ENCODE peak calls at places on chromosomes 7 and 10, in eight cellular contexts. U is EL; L is activated CD4-positive, CD25-positive, alpha-beta regulatory T cell; J is heart right ventricle; Z is iPS-NIHi11; O is activated T-cell treated with anti-CD3 and anti-CD28 coated beads, Interleukin-2, amount 50 U/mL, for 48 hours; E is bronchial epithelial cell; B is GM19239. T is an unnamed sample.

GRCh38 chr7:3887071-3887691 is 586.1 kb downstream of the SDK1 start:
- DNase-seq in Z (no peak), U (no peak), B (no peak), J (no peak), E (peak; percentile 18), O (no peak), L (no peak), T (peak; percentile 36)

GRCh38 chr7:5414876-5415275 is 8.8 kb downstream of the TNRC18 start:
- DNase-seq in E (no peak), B (no peak), U (no peak), J (no peak), L (no peak), O (no peak), Z (peak; percentile 2), T (no peak)

GRCh38 chr10:16717617-16718395 is 99.4 kb downstream of the RSU1 start:
- DNase-seq in B (no peak), U (peak; percentile 20), J (no peak), E (no peak), L (no peak), Z (no peak), O (no peak), T (peak; percentile 90)

GRCh38 chr7:151062399-151063211 is 3.2 kb downstream of the SLC4A2 start:
- DNase-seq in J (no peak), B (no peak), O (no peak), U (peak; percentile 66), E (no peak), L (no peak), Z (peak; percentile 85), T (peak; percentile 86)

GRCh38 chr10:102504179-102504975 is 605 bp downstream of the SUFU start:
- DNase-seq in O (peak; percentile 61), E (peak; percentile 32), B (no peak), U (peak; percentile 31), Z (peak; percentile 62), J (peak; percentile 37), L (no peak), T (peak; percentile 53)

GRCh38 chr10:115001506-115002381 is 63.7 kb downstream of the TRUB1 start:
- DNase-seq in E (no peak), L (no peak), O (no peak), J (peak; percentile 6), U (no peak), B (no peak), Z (no peak), T (peak; percentile 16)

GRCh38 chr7:38169862-38170261 is 8.2 kb upstream of the STARD3NL start:
- DNase-seq in U (peak; percentile 69), J (no peak), E (peak; percentile 57), Z (no peak), O (no peak), L (no peak), B (no peak), T (peak; percentile 65)

GRCh38 chr7:75611557-75612178 is 119.5 kb downstream of the SPDYE5 start:
- DNase-seq in B (no peak), L (no peak), U (no peak), O (no peak), E (no peak), J (peak; percentile 86), Z (peak; percentile 81), T (no peak)

GRCh38 chr10:121974535-121975294 is at the start of gene NSMCE4A:
- DNase-seq in J (peak; percentile 81), L (peak; percentile 57), U (peak; percentile 76), O (peak; percentile 80), E (peak; percentile 43), B (peak; percentile 93), Z (peak; percentile 97), T (peak; percentile 78)

GRCh38 chr10:128047337-128047736 is 78.9 kb downstream of the MKI67 start:
- DNase-seq in J (peak; percentile 71), Z (peak; percentile 94), O (peak; percentile 85), B (peak; percentile 95), E (peak; percentile 91), U (no peak), L (peak; percentile 54), T (peak; percentile 41)

GRCh38 chr7:93551931-93552330 is 22.6 kb downstream of the CALCR start:
- DNase-seq in B (no peak), E (no peak), J (no peak), O (no peak), L (no peak), Z (no peak), U (no peak), T (no peak)

GRCh38 chr7:158274404-158274811 is 313.2 kb downstream of the PTPRN2 start:
- DNase-seq in J (no peak), E (no peak), B (no peak), U (no peak), Z (no peak), L (no peak), O (no peak), T (no peak)

GRCh38 chr10:69246581-69247312 is 26.6 kb downstream of the HKDC1 start:
- DNase-seq in O (no peak), U (no peak), Z (no peak), E (no peak), B (no peak), L (no peak), J (no peak), T (no peak)

GRCh38 chr10:131817866-131818509 is 82.8 kb upstream of the PPP2R2D start:
- DNase-seq in O (no peak), J (no peak), B (no peak), Z (no peak), E (no peak), L (no peak), U (no peak), T (no peak)

GRCh38 chr10:91712315-91712714 is 79.4 kb upstream of the PPP1R3C start:
- DNase-seq in U (no peak), E (no peak), Z (no peak), O (no peak), J (no peak), L (no peak), B (peak; percentile 9), T (no peak)

GRCh38 chr7:143965280-143965679 is 10.6 kb downstream of the OR2F1 start:
- DNase-seq in E (no peak), Z (no peak), L (no peak), O (no peak), B (no peak), J (no peak), U (no peak), T (peak; percentile 49)

GRCh38 chr10:79165068-79165467 is 96.3 kb downstream of the ZMIZ1 start:
- DNase-seq in B (no peak), L (no peak), Z (no peak), E (no peak), O (no peak), U (no peak), J (no peak), T (no peak)

GRCh38 chr10:113897693-113898618 is 43.5 kb downstream of the NHLRC2 start:
- DNase-seq in B (no peak), L (no peak), O (no peak), E (no peak), U (peak; percentile 23), Z (no peak), J (peak; percentile 24), T (peak; percentile 36)

GRCh38 chr10:71715026-71715425 is 4.6 kb downstream of the C10orf105 start:
- DNase-seq in Z (no peak), U (no peak), E (no peak), O (no peak), L (no peak), B (no peak), J (no peak), T (no peak)

GRCh38 chr7:21128418-21128817 is 299.5 kb upstream of the SP4 start:
- DNase-seq in L (no peak), J (no peak), E (peak; percentile 33), U (no peak), O (no peak), B (no peak), Z (peak; percentile 28), T (no peak)

GRCh38 chr10:60798031-60798430 is 19.8 kb downstream of the CDK1 start:
- DNase-seq in J (no peak), E (no peak), U (peak; percentile 35), O (no peak), Z (no peak), B (no peak), L (no peak), T (peak; percentile 73)

GRCh38 chr7:110522061-110522750 is 568.7 kb upstream of the LRRN3 start:
- DNase-seq in E (no peak), L (no peak), B (no peak), J (no peak), Z (no peak), O (no peak), U (no peak), T (no peak)

GRCh38 chr7:100087055-100087750 is 1.6 kb upstream of the COPS6 start:
- DNase-seq in O (no peak), E (peak; percentile 88), U (peak; percentile 98), J (no peak), Z (no peak), L (no peak), B (no peak), T (peak; percentile 94)

GRCh38 chr10:132402781-132403241 is 5.8 kb downstream of the PWWP2B start:
- DNase-seq in L (no peak), Z (no peak), U (no peak), J (no peak), B (no peak), O (no peak), E (no peak), T (no peak)

GRCh38 chr10:88689366-88689765 is 16.7 kb upstream of the LIPK start:
- DNase-seq in L (no peak), Z (no peak), B (no peak), O (no peak), J (no peak), E (peak; percentile 60), U (no peak), T (no peak)

GRCh38 chr10:112584276-112584675 is 137.3 kb downstream of the VTI1A start:
- DNase-seq in B (no peak), Z (no peak), E (no peak), U (peak; percentile 60), J (no peak), O (no peak), L (no peak), T (no peak)

GRCh38 chr7:81327468-81327867 is 408.6 kb upstream of the SEMA3C start:
- DNase-seq in J (no peak), O (no peak), U (peak; percentile 15), Z (no peak), B (no peak), E (peak; percentile 36), L (no peak), T (peak; percentile 62)

GRCh38 chr10:122420624-122421007 is 33.8 kb upstream of the ARMS2 start:
- DNase-seq in E (no peak), O (no peak), U (peak; percentile 11), Z (no peak), B (no peak), J (no peak), L (no peak), T (no peak)

GRCh38 chr7:31788445-31788844 is 101.4 kb downstream of the PPP1R17 start:
- DNase-seq in Z (no peak), L (no peak), B (no peak), U (peak; percentile 52), O (no peak), E (no peak), J (no peak), T (peak; percentile 4)

GRCh38 chr10:105770813-105771212 is 1129.7 kb downstream of the SORCS3 start:
- DNase-seq in L (no peak), E (no peak), O (no peak), U (no peak), J (no peak), B (no peak), Z (no peak), T (no peak)

GRCh38 chr7:37211097-37211496 is 237.6 kb downstream of the ELMO1 start:
- DNase-seq in Z (no peak), E (peak; percentile 66), J (peak; percentile 55), B (no peak), U (no peak), L (no peak), O (no peak), T (peak; percentile 78)